ENCODE peak calls at places on chromosome 17, in five cellular contexts. One of them, this sample, is unnamed.

GRCh38 chr17:6569391-6570302 is 13.3 kb upstream of the PITPNM3 start:
- DNase-seq in MM.1S: no peak
- DNase-seq in AG04449: no peak
- DNase-seq in cardiac fibroblast: no peak
- DNase-seq in lung: no peak
- DNase-seq in this sample: no peak

GRCh38 chr17:15341385-15341849 is at the start of gene TEKT3:
- DNase-seq in MM.1S: no peak
- DNase-seq in AG04449: no peak
- DNase-seq in cardiac fibroblast: peak
- DNase-seq in lung: peak
- DNase-seq in this sample: peak

GRCh38 chr17:10295728-10296343 is 77.0 kb downstream of the MYH13 start:
- DNase-seq in MM.1S: peak
- DNase-seq in cardiac fibroblast: peak
- DNase-seq in AG04449: no peak
- DNase-seq in lung: peak
- DNase-seq in this sample: peak

GRCh38 chr17:7178973-7179316 is 225 bp downstream of the ASGR1 start:
- DNase-seq in cardiac fibroblast: no peak
- DNase-seq in lung: no peak
- DNase-seq in MM.1S: no peak
- DNase-seq in AG04449: no peak
- DNase-seq in this sample: no peak

GRCh38 chr17:3635474-3636153 is 436 bp downstream of the SHPK start:
- DNase-seq in cardiac fibroblast: no peak
- DNase-seq in AG04449: no peak
- DNase-seq in MM.1S: peak
- DNase-seq in lung: no peak
- DNase-seq in this sample: no peak

GRCh38 chr17:10071141-10071540 is 127.3 kb downstream of the GAS7 start:
- DNase-seq in lung: no peak
- DNase-seq in AG04449: no peak
- DNase-seq in MM.1S: no peak
- DNase-seq in cardiac fibroblast: no peak
- DNase-seq in this sample: no peak

GRCh38 chr17:31495049-31495885 is 103.8 kb downstream of the RAB11FIP4 start:
- DNase-seq in AG04449: no peak
- DNase-seq in MM.1S: no peak
- DNase-seq in cardiac fibroblast: no peak
- DNase-seq in lung: no peak
- DNase-seq in this sample: no peak

GRCh38 chr17:1868090-1868489 is 38.3 kb downstream of the RPA1 start:
- DNase-seq in MM.1S: no peak
- DNase-seq in lung: no peak
- DNase-seq in cardiac fibroblast: no peak
- DNase-seq in AG04449: no peak
- DNase-seq in this sample: no peak

GRCh38 chr17:44854201-44854600 is 6.5 kb downstream of the HIGD1B start:
- DNase-seq in lung: no peak
- DNase-seq in cardiac fibroblast: no peak
- DNase-seq in AG04449: no peak
- DNase-seq in MM.1S: no peak
- DNase-seq in this sample: no peak

GRCh38 chr17:7835818-7836595 is 2.0 kb downstream of the KDM6B start:
- DNase-seq in cardiac fibroblast: no peak
- DNase-seq in AG04449: no peak
- DNase-seq in MM.1S: no peak
- DNase-seq in lung: no peak
- DNase-seq in this sample: no peak

GRCh38 chr17:83118071-83118841 is 38.8 kb downstream of the METRNL start:
- DNase-seq in cardiac fibroblast: no peak
- DNase-seq in MM.1S: no peak
- DNase-seq in lung: no peak
- DNase-seq in AG04449: no peak
- DNase-seq in this sample: no peak

GRCh38 chr17:32876414-32877163 is at the start of gene MYO1D:
- DNase-seq in AG04449: no peak
- DNase-seq in cardiac fibroblast: no peak
- DNase-seq in MM.1S: peak
- DNase-seq in lung: peak
- DNase-seq in this sample: no peak

GRCh38 chr17:73566905-73567782 is 77.1 kb downstream of the SDK2 start:
- DNase-seq in MM.1S: peak
- DNase-seq in AG04449: no peak
- DNase-seq in lung: no peak
- DNase-seq in cardiac fibroblast: no peak
- DNase-seq in this sample: no peak

GRCh38 chr17:19486351-19487008 is 47.2 kb upstream of the SLC47A1 start:
- DNase-seq in cardiac fibroblast: no peak
- DNase-seq in AG04449: no peak
- DNase-seq in MM.1S: no peak
- DNase-seq in lung: no peak
- DNase-seq in this sample: no peak

GRCh38 chr17:53919356-53919755 is 96.6 kb downstream of the KIF2B start:
- DNase-seq in MM.1S: no peak
- DNase-seq in cardiac fibroblast: no peak
- DNase-seq in lung: no peak
- DNase-seq in AG04449: no peak
- DNase-seq in this sample: no peak

GRCh38 chr17:39926588-39927100 is 757 bp downstream of the ORMDL3 start:
- DNase-seq in MM.1S: peak
- DNase-seq in lung: peak
- DNase-seq in AG04449: no peak
- DNase-seq in cardiac fibroblast: peak
- DNase-seq in this sample: no peak

GRCh38 chr17:73131993-73132595 is 32.7 kb upstream of the SSTR2 start:
- DNase-seq in lung: no peak
- DNase-seq in MM.1S: no peak
- DNase-seq in cardiac fibroblast: no peak
- DNase-seq in AG04449: no peak
- DNase-seq in this sample: no peak

GRCh38 chr17:75124041-75124818 is 7.3 kb downstream of the NT5C start:
- DNase-seq in cardiac fibroblast: peak
- DNase-seq in lung: peak
- DNase-seq in AG04449: no peak
- DNase-seq in MM.1S: no peak
- DNase-seq in this sample: no peak

GRCh38 chr17:64741924-64742670 is 80.0 kb upstream of the SMURF2 start:
- DNase-seq in cardiac fibroblast: peak
- DNase-seq in MM.1S: no peak
- DNase-seq in AG04449: no peak
- DNase-seq in lung: peak
- DNase-seq in this sample: peak

GRCh38 chr17:79905832-79906231 is 66.6 kb upstream of the CBX4 start:
- DNase-seq in lung: no peak
- DNase-seq in cardiac fibroblast: no peak
- DNase-seq in AG04449: no peak
- DNase-seq in MM.1S: no peak
- DNase-seq in this sample: no peak

DNA sequence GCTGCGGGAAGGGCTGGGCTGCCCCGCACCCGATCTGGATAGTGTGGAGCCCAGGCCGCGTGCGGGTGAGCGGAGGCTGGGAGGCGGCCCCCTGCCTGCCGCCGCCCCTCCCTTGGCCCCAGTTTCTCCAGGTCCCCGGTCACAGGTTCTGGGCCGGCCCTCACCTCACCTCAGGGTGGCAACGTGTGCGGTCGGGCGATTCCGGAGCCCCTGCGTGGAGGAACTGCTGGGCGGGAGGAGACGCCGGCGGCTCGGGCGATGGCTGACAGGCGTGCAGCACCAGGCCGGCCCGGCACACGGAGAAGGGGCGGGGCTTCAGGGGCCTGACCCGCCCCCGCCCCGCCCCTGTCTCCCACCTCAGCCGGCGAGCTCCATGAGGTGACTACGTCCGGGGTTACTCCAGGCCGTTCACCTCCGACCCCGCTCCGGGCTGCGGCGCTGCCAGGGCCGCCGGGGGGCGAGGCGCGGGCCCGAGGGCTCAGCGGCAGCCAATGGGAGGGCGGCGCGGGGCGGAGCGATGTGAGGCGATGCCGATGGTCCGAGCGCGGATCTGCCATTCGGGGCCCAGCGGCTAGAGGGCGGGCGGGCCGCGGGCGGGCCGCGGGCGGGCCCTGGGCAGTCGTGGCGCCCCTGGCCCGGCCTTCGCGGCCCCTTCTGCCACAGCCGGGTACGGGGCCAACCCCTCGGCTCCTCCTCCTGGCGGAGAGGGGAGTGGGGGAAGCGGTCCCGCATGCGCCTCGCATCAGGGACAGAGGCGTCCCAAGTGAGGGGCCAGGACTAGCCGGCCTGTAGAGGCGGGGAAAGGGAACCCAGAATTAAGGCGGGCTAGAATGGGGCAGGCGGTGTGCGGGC is 16.7 kb upstream of the C17orf78 start:
- DNase-seq in AG04449: no peak
- DNase-seq in cardiac fibroblast: peak
- DNase-seq in MM.1S: peak
- DNase-seq in lung: peak
- DNase-seq in this sample: peak
- TF ChIP-seq CTCF in AG04449: peak
- TF ChIP-seq CTCF in cardiac fibroblast: peak
- TF ChIP-seq CTCF in MM.1S: peak
- TF ChIP-seq CTCF in lung: no peak
- TF ChIP-seq CTCF in this sample: no peak

GRCh38 chr17:22515599-22515998 is 823.3 kb downstream of the KCNJ18 start:
- DNase-seq in lung: no peak
- DNase-seq in cardiac fibroblast: no peak
- DNase-seq in AG04449: no peak
- DNase-seq in MM.1S: no peak
- DNase-seq in this sample: no peak

GRCh38 chr17:22518185-22518584 is 825.9 kb downstream of the KCNJ18 start:
- DNase-seq in MM.1S: no peak
- DNase-seq in AG04449: no peak
- DNase-seq in lung: no peak
- DNase-seq in cardiac fibroblast: no peak
- DNase-seq in this sample: no peak

GRCh38 chr17:22514767-22515320 is 822.5 kb downstream of the KCNJ18 start:
- DNase-seq in cardiac fibroblast: no peak
- DNase-seq in lung: no peak
- DNase-seq in AG04449: no peak
- DNase-seq in MM.1S: no peak
- DNase-seq in this sample: no peak

GRCh38 chr17:22516861-22517636 is 824.7 kb downstream of the KCNJ18 start:
- DNase-seq in cardiac fibroblast: no peak
- DNase-seq in MM.1S: no peak
- DNase-seq in AG04449: no peak
- DNase-seq in lung: no peak
- DNase-seq in this sample: no peak

GRCh38 chr17:22517716-22518115 is 825.4 kb downstream of the KCNJ18 start:
- DNase-seq in MM.1S: no peak
- DNase-seq in AG04449: no peak
- DNase-seq in lung: no peak
- DNase-seq in cardiac fibroblast: no peak
- DNase-seq in this sample: no peak
- TF ChIP-seq CTCF in MM.1S: no peak
- TF ChIP-seq CTCF in AG04449: no peak
- TF ChIP-seq CTCF in lung: no peak
- TF ChIP-seq CTCF in cardiac fibroblast: no peak
- TF ChIP-seq CTCF in this sample: no peak

GRCh38 chr17:28325221-28325620 is 6.2 kb downstream of the TMEM97 start:
- DNase-seq in lung: no peak
- DNase-seq in cardiac fibroblast: no peak
- DNase-seq in MM.1S: no peak
- DNase-seq in AG04449: no peak
- DNase-seq in this sample: no peak

GRCh38 chr17:28327031-28327607 is 8.1 kb downstream of the TMEM97 start:
- DNase-seq in MM.1S: no peak
- DNase-seq in lung: no peak
- DNase-seq in cardiac fibroblast: no peak
- DNase-seq in AG04449: no peak
- DNase-seq in this sample: no peak

GRCh38 chr17:28328325-28328724 is 6.9 kb downstream of the IFT20 start:
- DNase-seq in AG04449: no peak
- DNase-seq in MM.1S: no peak
- DNase-seq in lung: no peak
- DNase-seq in cardiac fibroblast: no peak
- DNase-seq in this sample: no peak

GRCh38 chr17:28326114-28326513 is 7.1 kb downstream of the TMEM97 start:
- DNase-seq in AG04449: no peak
- DNase-seq in lung: no peak
- DNase-seq in cardiac fibroblast: no peak
- DNase-seq in MM.1S: no peak
- DNase-seq in this sample: no peak

GRCh38 chr17:28327709-28328108 is 7.6 kb downstream of the IFT20 start:
- DNase-seq in cardiac fibroblast: no peak
- DNase-seq in AG04449: no peak
- DNase-seq in lung: no peak
- DNase-seq in MM.1S: no peak
- DNase-seq in this sample: no peak
- TF ChIP-seq CTCF in cardiac fibroblast: no peak
- TF ChIP-seq CTCF in AG04449: no peak
- TF ChIP-seq CTCF in lung: no peak
- TF ChIP-seq CTCF in MM.1S: no peak
- TF ChIP-seq CTCF in this sample: no peak

GRCh38 chr17:42547001-42547461 is 5.7 kb upstream of the HSD17B1 start:
- DNase-seq in cardiac fibroblast: no peak
- DNase-seq in AG04449: no peak
- DNase-seq in lung: no peak
- DNase-seq in MM.1S: no peak
- DNase-seq in this sample: no peak

GRCh38 chr17:42544874-42545283 is 7.8 kb upstream of the HSD17B1 start:
- DNase-seq in cardiac fibroblast: no peak
- DNase-seq in lung: no peak
- DNase-seq in MM.1S: no peak
- DNase-seq in AG04449: no peak
- DNase-seq in this sample: no peak

GRCh38 chr17:42548993-42549755 is 3.5 kb upstream of the HSD17B1 start:
- DNase-seq in AG04449: no peak
- DNase-seq in MM.1S: no peak
- DNase-seq in lung: no peak
- DNase-seq in cardiac fibroblast: no peak
- DNase-seq in this sample: no peak

GRCh38 chr17:42547698-42548069 is 5.0 kb upstream of the HSD17B1 start:
- DNase-seq in AG04449: no peak
- DNase-seq in cardiac fibroblast: no peak
- DNase-seq in lung: no peak
- DNase-seq in MM.1S: no peak
- DNase-seq in this sample: no peak

DNA sequence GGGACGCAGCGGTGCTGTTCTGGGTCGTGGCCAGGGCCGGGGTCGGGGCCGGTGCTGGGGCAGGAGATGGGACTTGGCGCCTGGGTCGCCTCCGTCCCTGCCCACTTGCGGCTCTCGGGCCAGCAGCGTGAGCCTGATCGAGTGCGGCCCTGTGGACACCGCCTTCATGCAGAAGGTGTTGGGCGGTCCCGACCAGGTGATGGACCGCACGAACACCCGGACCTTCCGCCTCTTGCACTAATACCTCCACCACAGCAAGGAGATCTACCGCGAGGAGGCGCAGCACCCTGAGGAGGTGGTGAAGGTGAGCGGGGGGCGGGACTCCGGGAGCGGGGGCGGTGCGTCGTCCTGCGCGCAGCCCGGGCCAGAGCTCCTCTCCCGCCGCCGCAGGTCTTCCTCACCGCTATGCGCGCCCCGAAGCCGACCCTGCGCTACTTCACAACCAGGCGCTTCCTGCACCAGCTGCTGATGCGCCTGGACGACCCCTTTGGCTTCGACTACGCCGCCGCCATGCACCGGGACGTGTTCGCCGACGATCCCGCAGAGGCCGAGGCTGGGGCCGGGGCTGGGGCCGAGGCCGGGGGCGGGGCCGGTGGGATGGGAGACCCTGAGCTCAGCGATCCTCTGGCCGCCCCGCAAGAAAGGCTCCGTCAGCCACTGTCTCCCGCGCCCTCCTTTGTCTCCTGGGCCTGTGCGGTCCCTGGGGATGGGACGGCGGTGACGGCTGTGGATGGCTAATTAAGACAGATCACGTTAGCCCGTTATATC is 4.5 kb upstream of the HSD17B1 start:
- DNase-seq in cardiac fibroblast: peak
- DNase-seq in MM.1S: peak
- DNase-seq in AG04449: no peak
- DNase-seq in lung: peak
- DNase-seq in this sample: no peak
- TF ChIP-seq CTCF in cardiac fibroblast: peak
- TF ChIP-seq CTCF in MM.1S: peak
- TF ChIP-seq CTCF in AG04449: peak
- TF ChIP-seq CTCF in lung: peak
- TF ChIP-seq CTCF in this sample: peak